ENCODE peak calls at places on chromosome 2, in seven cellular contexts. A is adrenal gland, X is transverse colon, J is ovary, P is heart left ventricle, F is body of pancreas, G is spleen. B is an unnamed sample.

GRCh38 chr2:216634317-216635148 is 1.3 kb downstream of the IGFBP2 start:
- DNase-seq in A (no peak), F (no peak), P (no peak), X (peak), G (no peak), J (no peak), B (no peak)

GRCh38 chr2:162686336-162686735 is 152.2 kb downstream of the KCNH7 start:
- DNase-seq in F (no peak), G (no peak), X (no peak), P (no peak), A (no peak), J (no peak), B (no peak)

GRCh38 chr2:116719841-116720240 is 1094.7 kb upstream of the DDX18 start:
- DNase-seq in P (no peak), F (no peak), J (no peak), A (no peak), X (no peak), G (no peak), B (no peak)

GRCh38 chr2:144519934-144520717 is at the start of gene ZEB2:
- DNase-seq in A (peak), F (peak), G (peak), J (peak), P (no peak), X (peak), B (peak)

GRCh38 chr2:1866402-1867091 is 122.2 kb upstream of the PXDN start:
- DNase-seq in F (no peak), P (no peak), G (no peak), X (no peak), A (no peak), J (no peak), B (no peak)

GRCh38 chr2:43370705-43371104 is 144.3 kb upstream of the ZFP36L2 start:
- DNase-seq in X (no peak), A (no peak), F (peak), J (no peak), P (no peak), G (no peak), B (no peak)

GRCh38 chr2:9397201-9397600 is 26.1 kb downstream of the ITGB1BP1 start:
- DNase-seq in F (no peak), X (no peak), G (peak), P (no peak), A (no peak), J (no peak), B (no peak)

GRCh38 chr2:6793371-6793770 is 72.3 kb downstream of the CMPK2 start:
- DNase-seq in G (no peak), J (no peak), A (no peak), X (no peak), F (no peak), P (no peak), B (no peak)

GRCh38 chr2:179927041-179927440 is 65.6 kb upstream of the ZNF385B start:
- DNase-seq in A (no peak), G (no peak), J (no peak), P (no peak), F (no peak), X (no peak), B (no peak)

GRCh38 chr2:120818441-120818920 is 82.8 kb downstream of the GLI2 start:
- DNase-seq in A (peak), P (no peak), J (peak), X (peak), G (peak), F (peak), B (peak)

GRCh38 chr2:168614291-168615018 is 158.4 kb downstream of the CERS6 start:
- DNase-seq in A (no peak), J (no peak), X (no peak), P (no peak), F (no peak), G (no peak), B (no peak)

GRCh38 chr2:221572180-221572820 is at the start of gene EPHA4:
- DNase-seq in A (peak), G (peak), J (peak), F (peak), X (peak), P (peak), B (peak)

GRCh38 chr2:28047698-28048097 is 157.2 kb downstream of the BABAM2 start:
- DNase-seq in F (no peak), P (no peak), X (no peak), G (no peak), J (no peak), A (no peak), B (no peak)

GRCh38 chr2:71223767-71224333 is 3.1 kb downstream of the PAIP2B start:
- DNase-seq in J (peak), A (peak), F (peak), G (no peak), X (peak), P (peak), B (peak)

GRCh38 chr2:9032555-9032954 is 29.1 kb upstream of the MBOAT2 start:
- DNase-seq in A (no peak), F (no peak), J (no peak), P (no peak), G (no peak), X (no peak), B (no peak)

GRCh38 chr2:123207245-123207644 is 817.8 kb upstream of the CNTNAP5 start:
- DNase-seq in G (no peak), F (no peak), J (no peak), X (no peak), P (no peak), A (no peak), B (no peak)

GRCh38 chr2:162706770-162707169 is 131.8 kb downstream of the KCNH7 start:
- DNase-seq in F (no peak), G (no peak), A (no peak), J (no peak), X (no peak), P (no peak), B (no peak)

GRCh38 chr2:167333245-167333644 is 445.0 kb downstream of the XIRP2 start:
- DNase-seq in P (no peak), A (no peak), F (no peak), X (no peak), G (no peak), J (no peak), B (no peak)

GRCh38 chr2:231177156-231178007 is 21.0 kb upstream of the ARMC9 start:
- DNase-seq in G (no peak), P (no peak), F (no peak), X (no peak), A (no peak), J (no peak), B (no peak)

GRCh38 chr2:22281033-22281432 is 1103.9 kb upstream of the KLHL29 start:
- DNase-seq in A (peak), G (no peak), J (no peak), P (no peak), X (no peak), F (peak), B (no peak)

GRCh38 chr2:240500561-240501423 is 57.0 kb downstream of the ANKMY1 start:
- DNase-seq in F (no peak), A (peak), X (no peak), P (no peak), J (no peak), G (peak), B (no peak)

GRCh38 chr2:28445448-28446258 is 50.2 kb upstream of the PLB1 start:
- DNase-seq in P (no peak), A (peak), X (no peak), G (no peak), J (no peak), F (peak), B (no peak)

GRCh38 chr2:210421916-210422315 is 54.6 kb downstream of the LANCL1 start:
- DNase-seq in P (no peak), F (no peak), A (no peak), J (no peak), X (no peak), G (no peak), B (no peak)

GRCh38 chr2:241844831-241845578 is 13.7 kb downstream of the PDCD1 start:
- DNase-seq in A (no peak), P (peak), X (no peak), G (peak), J (no peak), F (no peak), B (peak)

GRCh38 chr2:235963853-235964577 is 204.2 kb downstream of the GBX2 start:
- DNase-seq in F (no peak), A (no peak), G (peak), P (no peak), X (no peak), J (no peak), B (no peak)

GRCh38 chr2:105545731-105546622 is 147.1 kb upstream of the FHL2 start:
- DNase-seq in P (peak), F (peak), X (peak), A (peak), J (peak), G (peak), B (peak)

GRCh38 chr2:240232264-240232915 is 91.9 kb upstream of the OTOS start:
- DNase-seq in J (no peak), G (no peak), F (peak), P (no peak), X (peak), A (no peak), B (peak)

GRCh38 chr2:198641161-198641560 is 816.6 kb downstream of the SATB2 start:
- DNase-seq in X (no peak), F (no peak), A (no peak), P (no peak), G (no peak), J (no peak), B (no peak)

GRCh38 chr2:98901291-98901690 is 34.7 kb downstream of the CRACDL start:
- DNase-seq in F (no peak), P (no peak), G (no peak), A (no peak), X (no peak), J (no peak), B (no peak)

GRCh38 chr2:191922736-191923651 is 76.1 kb upstream of the CAVIN2 start:
- DNase-seq in X (no peak), P (no peak), A (no peak), J (no peak), F (no peak), G (peak), B (no peak)

GRCh38 chr2:8583400-8584173 is 98.3 kb upstream of the ID2 start:
- DNase-seq in P (peak), X (peak), J (peak), A (peak), F (peak), G (peak), B (peak)

GRCh38 chr2:232103140-232103737 is 141.7 kb downstream of the DIS3L2 start:
- DNase-seq in G (no peak), F (no peak), A (no peak), P (no peak), J (no peak), X (no peak), B (no peak)

GRCh38 chr2:157784169-157784822 is 91.8 kb downstream of the ACVR1 start:
- DNase-seq in F (peak), A (no peak), P (peak), J (peak), G (no peak), X (peak), B (no peak)

GRCh38 chr2:119253114-119253702 is 29.6 kb downstream of the STEAP3 start:
- DNase-seq in P (no peak), G (no peak), J (no peak), X (no peak), A (no peak), F (no peak), B (no peak)

GRCh38 chr2:119252186-119253113 is 28.8 kb downstream of the STEAP3 start:
- DNase-seq in F (no peak), G (no peak), P (no peak), A (peak), X (no peak), J (no peak), B (no peak)

GRCh38 chr2:119249855-119250775 is 26.5 kb downstream of the STEAP3 start:
- DNase-seq in P (no peak), A (no peak), F (no peak), J (no peak), G (no peak), X (no peak), B (peak)

GRCh38 chr2:119250891-119251290 is 27.3 kb downstream of the STEAP3 start:
- DNase-seq in X (no peak), G (no peak), A (no peak), P (no peak), J (no peak), F (no peak), B (peak)

GRCh38 chr2:119251652-119252051 is 28.0 kb downstream of the STEAP3 start:
- DNase-seq in X (no peak), J (no peak), G (no peak), P (no peak), A (no peak), F (no peak), B (no peak)
- H3K27ac ChIP-seq in X (no peak), J (no peak), G (no peak), P (no peak), A (no peak), F (no peak), B (no peak)

GRCh38 chr2:197196737-197197136 is 113.8 kb downstream of the ANKRD44 start:
- DNase-seq in P (no peak), G (no peak), F (no peak), X (no peak), J (no peak), A (no peak), B (no peak)
- H3K4me3 ChIP-seq in P (no peak), G (no peak), F (no peak), X (no peak), J (no peak), A (no peak), B (no peak)

GRCh38 chr2:64262068-64262467 is 117.8 kb upstream of the PELI1 start:
- DNase-seq in P (no peak), X (peak), A (no peak), F (peak), G (no peak), J (no peak), B (peak)
- TF ChIP-seq POLR2A in P (no peak), X (no peak), A (no peak), F (no peak), G (no peak), J (no peak), B (no peak)

GRCh38 chr2:238100821-238101771 is 956 bp downstream of the ESPNL start:
- DNase-seq in X (no peak), J (peak), A (no peak), P (peak), G (no peak), F (no peak), B (peak)
- H3K27ac ChIP-seq in X (no peak), J (no peak), A (no peak), P (no peak), G (no peak), F (no peak), B (no peak)

DNA sequence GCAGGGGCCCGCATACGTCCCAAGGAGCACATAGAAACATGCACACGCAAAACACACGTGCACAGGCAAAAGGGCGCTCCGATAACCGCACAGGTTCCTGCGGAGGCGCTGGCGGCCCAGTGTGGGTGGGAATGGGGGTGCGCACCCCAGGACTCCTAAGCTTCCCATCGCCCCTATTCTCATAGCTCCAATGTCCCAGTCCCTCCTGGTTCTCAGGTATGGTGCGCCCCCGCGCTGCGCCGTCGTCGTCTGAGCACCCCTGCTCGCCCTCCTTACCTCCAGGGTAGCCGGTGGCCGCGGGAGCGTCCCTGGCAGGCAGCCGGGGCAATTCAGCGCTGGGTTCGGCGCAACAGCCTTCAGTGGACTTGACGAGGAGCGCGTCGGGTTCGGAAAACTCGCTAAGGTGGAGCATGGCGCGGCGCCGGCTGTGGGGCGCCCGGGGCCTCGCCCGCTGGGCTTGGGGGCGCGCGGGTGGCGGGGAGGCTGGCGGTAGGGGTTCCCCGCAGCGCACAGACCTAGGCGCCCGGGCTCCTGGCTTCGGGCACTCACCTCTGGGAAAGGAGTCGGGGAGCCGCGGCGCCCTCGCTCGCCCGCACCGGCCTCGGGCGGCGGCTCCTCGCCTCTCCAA is 328 bp downstream of the EGR4 start:
- DNase-seq in A (no peak), G (peak), F (no peak), X (no peak), J (no peak), P (no peak), B (no peak)
- H3K4me3 ChIP-seq in A (no peak), G (peak), F (no peak), X (peak), J (peak), P (peak), B (no peak)

DNA sequence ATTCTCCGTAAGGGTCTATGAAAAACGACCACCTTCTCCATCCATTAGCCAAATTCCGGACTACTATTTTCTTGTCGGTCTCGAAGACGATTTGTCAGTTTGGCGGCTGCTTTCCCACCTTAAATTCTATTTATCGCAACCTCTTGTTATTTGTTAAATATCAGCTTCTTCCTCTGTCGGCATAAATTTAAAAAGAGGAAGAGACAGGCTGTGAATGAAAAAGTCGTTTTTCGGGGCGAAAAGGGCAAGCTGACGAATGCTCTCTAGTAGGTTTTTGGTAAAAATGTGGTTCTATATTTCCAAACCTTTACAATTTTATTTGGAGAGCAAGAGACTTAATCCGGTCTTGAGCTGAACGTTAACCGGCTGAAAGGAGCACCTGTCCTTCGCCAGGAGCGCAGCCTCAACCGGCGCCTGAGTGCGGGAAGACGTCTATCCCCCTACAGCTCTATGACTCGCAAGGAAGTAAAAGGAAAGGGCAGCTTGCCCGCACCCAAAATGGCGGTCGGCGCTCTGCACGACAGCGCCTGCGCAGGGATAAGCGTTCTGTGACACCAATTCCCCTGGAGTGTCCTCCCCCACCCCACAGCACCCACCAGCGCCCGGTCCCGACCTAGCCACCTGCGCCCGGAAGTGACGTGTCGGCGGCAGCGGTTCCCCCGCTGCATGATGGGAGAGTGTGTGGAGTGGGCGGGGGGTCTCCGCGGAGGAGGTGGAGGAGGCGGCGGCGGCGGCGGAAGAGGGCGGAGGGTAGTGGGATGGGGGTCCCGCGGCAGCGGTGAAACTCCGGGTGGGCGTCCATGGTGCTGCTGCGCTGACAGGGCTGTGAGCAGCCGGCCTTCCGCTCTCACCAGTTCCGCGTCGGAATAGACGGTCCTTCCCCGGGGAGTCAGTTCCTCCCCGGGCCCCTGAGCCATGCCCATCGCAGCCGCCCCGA is at the start of gene AFTPH:
- DNase-seq in G (peak), J (peak), A (peak), P (peak), F (peak), X (peak), B (peak)
- TF ChIP-seq POLR2A in G (peak), J (peak), A (peak), P (peak), F (peak), X (peak), B (peak)

DNA sequence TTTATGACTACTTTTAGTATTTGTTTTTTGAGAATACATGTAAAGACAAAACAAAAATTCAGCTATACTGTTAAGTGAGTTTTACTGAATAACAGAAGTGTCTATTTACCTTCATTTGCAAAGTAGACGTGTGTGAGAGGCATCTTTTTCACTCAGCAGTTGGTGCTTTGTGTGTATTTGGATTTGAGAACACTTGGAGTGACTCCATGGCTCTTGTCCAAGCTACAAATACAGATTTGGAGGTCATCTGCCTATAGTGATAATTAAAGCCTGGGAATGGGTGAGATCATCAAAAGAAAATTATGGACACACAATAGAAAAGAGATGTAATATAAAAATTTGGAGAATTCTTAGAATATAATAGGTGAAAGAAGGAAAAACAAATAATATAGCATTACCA is 6.2 kb downstream of the NAB1 start:
- DNase-seq in A (peak), X (no peak), F (no peak), P (no peak), G (no peak), J (no peak), B (no peak)
- H3K27ac ChIP-seq in A (no peak), X (peak), F (no peak), P (peak), G (no peak), J (no peak), B (no peak)

GRCh38 chr2:23791030-23791429 is 135.9 kb downstream of the ATAD2B start:
- DNase-seq in P (no peak), X (no peak), F (no peak), J (no peak), G (no peak), A (no peak), B (no peak)

GRCh38 chr2:23788100-23788499 is 138.8 kb downstream of the ATAD2B start:
- DNase-seq in A (no peak), X (no peak), F (no peak), P (no peak), J (no peak), G (no peak), B (no peak)

GRCh38 chr2:23784971-23785370 is 142.0 kb downstream of the ATAD2B start:
- DNase-seq in X (no peak), F (no peak), J (no peak), A (no peak), P (no peak), G (no peak), B (no peak)

GRCh38 chr2:23794234-23794633 is 132.7 kb downstream of the ATAD2B start:
- DNase-seq in F (no peak), J (no peak), G (no peak), A (no peak), P (no peak), X (no peak), B (no peak)

GRCh38 chr2:23789012-23789411 is 137.9 kb downstream of the ATAD2B start:
- DNase-seq in A (no peak), F (no peak), J (no peak), X (no peak), G (no peak), P (no peak), B (no peak)
- H3K4me3 ChIP-seq in A (no peak), F (no peak), J (no peak), X (no peak), G (no peak), P (no peak), B (no peak)